ENCODE peak calls at places on chromosomes 7 and 10, in ten cellular contexts. B is BJ, S is skeletal muscle cell, J is iPS DF 6.9, Y is naive B cell, Z is SHP77, F is NCI-H187 treated with DMSO at 0.1 percent for 48 hours, P is Kasumi-1, I is PC-9, G is globus pallidus. N is an unnamed sample.

GRCh38 chr10:29734980-29735627 is 100.3 kb upstream of the SVIL start:
- DNase-seq in B (no peak), S (no peak), J (no peak), Y (peak), Z (peak), F (no peak), P (peak), I (no peak), G (no peak), N (no peak)

GRCh38 chr7:66100408-66101050 is 14.1 kb upstream of the CRCP start:
- DNase-seq in B (no peak), S (no peak), J (no peak), Y (no peak), Z (peak), F (no peak), P (no peak), I (no peak), G (no peak), N (no peak)

GRCh38 chr10:369441-370221 is 234.4 kb downstream of the ZMYND11 start:
- DNase-seq in B (no peak), S (peak), J (no peak), Y (no peak), Z (no peak), F (no peak), P (no peak), I (no peak), G (no peak), N (peak)

GRCh38 chr7:43648725-43649406 is 66.0 kb downstream of the STK17A start:
- DNase-seq in B (no peak), S (peak), J (no peak), Y (peak), Z (peak), F (no peak), P (peak), I (peak), G (peak), N (peak)

GRCh38 chr7:78712111-78712510 is 741.4 kb downstream of the MAGI2 start:
- DNase-seq in B (no peak), S (no peak), J (no peak), Y (no peak), Z (no peak), F (no peak), P (no peak), I (no peak), G (no peak), N (no peak)

GRCh38 chr7:19122018-19122588 is 4.7 kb upstream of the TWIST1 start:
- DNase-seq in B (no peak), S (no peak), J (no peak), Y (no peak), Z (peak), F (no peak), P (peak), I (no peak), G (peak), N (no peak)

GRCh38 chr7:101126651-101127459 is at the start of gene SERPINE1:
- DNase-seq in B (peak), S (peak), J (no peak), Y (no peak), Z (peak), F (no peak), P (peak), I (peak), G (peak), N (peak)

GRCh38 chr10:34557173-34557572 is 257.9 kb downstream of the PARD3 start:
- DNase-seq in B (no peak), S (no peak), J (no peak), Y (no peak), Z (no peak), F (no peak), P (no peak), I (no peak), G (no peak), N (no peak)

GRCh38 chr10:122286872-122287271 is 15.8 kb downstream of the BTBD16 start:
- DNase-seq in B (no peak), S (peak), J (no peak), Y (no peak), Z (peak), F (no peak), P (no peak), I (peak), G (peak), N (peak)

GRCh38 chr10:31204090-31204489 is 114.9 kb upstream of the ZEB1 start:
- DNase-seq in B (no peak), S (peak), J (no peak), Y (no peak), Z (no peak), F (no peak), P (no peak), I (no peak), G (no peak), N (no peak)

GRCh38 chr10:119786117-119786769 is 60.4 kb downstream of the INPP5F start:
- DNase-seq in B (no peak), S (no peak), J (peak), Y (no peak), Z (no peak), F (no peak), P (peak), I (no peak), G (peak), N (peak)

GRCh38 chr10:31036209-31036608 is 4.5 kb upstream of the ZNF438 start:
- DNase-seq in B (no peak), S (no peak), J (peak), Y (no peak), Z (peak), F (no peak), P (no peak), I (no peak), G (no peak), N (no peak)

GRCh38 chr10:132701099-132701845 is 84.7 kb downstream of the NKX6-2 start:
- DNase-seq in B (no peak), S (no peak), J (no peak), Y (no peak), Z (no peak), F (no peak), P (no peak), I (no peak), G (no peak), N (no peak)